ENCODE peak calls at places on chromosomes 4 and X, in six cellular contexts. One of them, this sample, is unnamed.

GRCh38 chr4:81314897-81315470 is 100.0 kb upstream of the PRKG2 start:
- DNase-seq in GM20000: no peak
- DNase-seq in G401: no peak
- DNase-seq in T-helper 2 cell: no peak
- DNase-seq in glutamatergic neuron: no peak
- DNase-seq in A549: no peak
- DNase-seq in this sample: no peak

GRCh38 chrX:68721991-68722860 is 74.8 kb downstream of the STARD8 start:
- DNase-seq in G401: no peak
- DNase-seq in glutamatergic neuron: no peak
- DNase-seq in T-helper 2 cell: no peak
- DNase-seq in A549: no peak
- DNase-seq in GM20000: no peak
- DNase-seq in this sample: no peak

GRCh38 chr4:38099908-38100407 is 139.8 kb downstream of the PTTG2 start:
- DNase-seq in A549: no peak
- DNase-seq in GM20000: no peak
- DNase-seq in glutamatergic neuron: no peak
- DNase-seq in G401: no peak
- DNase-seq in T-helper 2 cell: no peak
- DNase-seq in this sample: no peak

GRCh38 chr4:165768281-165768680 is 104.8 kb upstream of the TLL1 start:
- DNase-seq in A549: no peak
- DNase-seq in G401: peak
- DNase-seq in T-helper 2 cell: no peak
- DNase-seq in glutamatergic neuron: no peak
- DNase-seq in GM20000: no peak
- DNase-seq in this sample: no peak

GRCh38 chrX:110038900-110039299 is 36.0 kb downstream of the TMEM164 start:
- DNase-seq in A549: no peak
- DNase-seq in T-helper 2 cell: no peak
- DNase-seq in glutamatergic neuron: no peak
- DNase-seq in GM20000: no peak
- DNase-seq in G401: no peak
- DNase-seq in this sample: no peak

GRCh38 chrX:367866-368265 is 18.8 kb downstream of the PPP2R3B start:
- DNase-seq in G401: no peak
- DNase-seq in GM20000: no peak
- DNase-seq in A549: no peak
- DNase-seq in T-helper 2 cell: no peak
- DNase-seq in glutamatergic neuron: no peak
- DNase-seq in this sample: no peak

GRCh38 chrX:30027636-30028035 is 187.7 kb upstream of the MAGEB2 start:
- DNase-seq in G401: no peak
- DNase-seq in glutamatergic neuron: no peak
- DNase-seq in A549: no peak
- DNase-seq in GM20000: no peak
- DNase-seq in T-helper 2 cell: no peak
- DNase-seq in this sample: no peak

GRCh38 chrX:101682723-101683122 is 23.1 kb upstream of the ARMCX2 start:
- DNase-seq in A549: no peak
- DNase-seq in G401: no peak
- DNase-seq in glutamatergic neuron: no peak
- DNase-seq in T-helper 2 cell: no peak
- DNase-seq in GM20000: no peak
- DNase-seq in this sample: no peak

GRCh38 chr4:926538-926937 is 5.6 kb downstream of the GAK start:
- DNase-seq in glutamatergic neuron: peak
- DNase-seq in G401: peak
- DNase-seq in T-helper 2 cell: no peak
- DNase-seq in GM20000: no peak
- DNase-seq in A549: peak
- DNase-seq in this sample: no peak

This sample was measured in retinal pigment epithelial cell.